ENCODE peak calls at places on chromosome 16, in six cellular contexts. V, I, C, P, J and O are unnamed samples.

GRCh38 chr16:10039220-10040096 is 142.8 kb downstream of the GRIN2A start:
- DNase-seq in V (peak), I (no peak), C (no peak), P (peak), J (peak), O (peak)

GRCh38 chr16:88303890-88304819 is 78.6 kb upstream of the ZNF469 start:
- DNase-seq in V (peak), I (no peak), C (peak), P (no peak), J (no peak), O (peak)

GRCh38 chr16:11632455-11632921 is 35.8 kb upstream of the SNN start:
- DNase-seq in V (peak), I (no peak), C (peak), P (peak), J (no peak), O (peak)

GRCh38 chr16:58377932-58378331 is 14.3 kb upstream of the GINS3 start:
- DNase-seq in V (no peak), I (no peak), C (no peak), P (no peak), J (no peak), O (no peak)

GRCh38 chr16:67443299-67443698 is 12.4 kb downstream of the HSD11B2 start:
- DNase-seq in V (no peak), I (no peak), C (no peak), P (no peak), J (no peak), O (no peak)

GRCh38 chr16:1773703-1774455 is 945 bp upstream of the MRPS34 start:
- DNase-seq in V (peak), I (no peak), C (peak), P (no peak), J (no peak), O (no peak)

GRCh38 chr16:26860506-26860905 is 206.2 kb upstream of the C16orf82 start:
- DNase-seq in V (no peak), I (no peak), C (no peak), P (no peak), J (no peak), O (no peak)

GRCh38 chr16:11052080-11052808 is 107.9 kb downstream of the CLEC16A start:
- DNase-seq in V (no peak), I (no peak), C (no peak), P (no peak), J (no peak), O (no peak)

GRCh38 chr16:84559311-84559932 is 55.0 kb upstream of the MEAK7 start:
- DNase-seq in V (no peak), I (no peak), C (no peak), P (no peak), J (peak), O (peak)

GRCh38 chr16:67847064-67847861 is at the start of gene CENPT:
- DNase-seq in V (peak), I (no peak), C (peak), P (no peak), J (no peak), O (peak)

GRCh38 chr16:58264961-58265479 is 29.8 kb downstream of the PRSS54 start:
- DNase-seq in V (peak), I (no peak), C (peak), P (no peak), J (no peak), O (peak)

GRCh38 chr16:11219188-11219587 is 36.8 kb downstream of the SOCS1 start:
- DNase-seq in V (no peak), I (no peak), C (no peak), P (no peak), J (no peak), O (no peak)

GRCh38 chr16:21100447-21100846 is 50.2 kb downstream of the DNAH3 start:
- DNase-seq in V (peak), I (no peak), C (peak), P (no peak), J (no peak), O (no peak)

DNA sequence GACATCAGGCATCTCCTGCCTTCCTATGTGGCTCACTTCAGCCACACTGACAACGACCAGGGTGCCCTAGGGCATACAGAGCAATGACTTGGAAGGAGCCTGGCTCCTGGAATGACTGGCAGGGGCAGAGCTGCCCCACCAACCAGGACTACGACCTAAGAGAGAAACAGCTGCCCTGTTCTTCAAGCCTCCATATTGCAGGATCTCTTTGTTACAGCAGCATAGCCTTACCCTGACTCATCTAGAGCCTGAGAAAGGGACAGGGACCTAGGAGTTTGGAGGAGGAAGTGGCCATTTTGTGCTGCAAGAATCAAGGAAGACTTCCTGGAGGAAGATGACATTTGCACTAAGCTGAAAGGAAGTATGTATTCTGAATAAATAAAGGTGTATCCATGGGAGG is 49.6 kb downstream of the GSG1L start:
- DNase-seq in V (no peak), I (no peak), C (no peak), P (no peak), J (no peak), O (no peak)
- H3K14ac ChIP-seq in V (no peak), I (no peak), C (no peak), P (no peak), J (no peak), O (no peak)

GRCh38 chr16:14510581-14510938 is 119.5 kb downstream of the PARN start:
- DNase-seq in V (no peak), I (no peak), C (no peak), P (no peak), J (no peak), O (no peak)
- H3K14ac ChIP-seq in V (no peak), I (no peak), C (peak), P (no peak), J (no peak), O (no peak)

DNA sequence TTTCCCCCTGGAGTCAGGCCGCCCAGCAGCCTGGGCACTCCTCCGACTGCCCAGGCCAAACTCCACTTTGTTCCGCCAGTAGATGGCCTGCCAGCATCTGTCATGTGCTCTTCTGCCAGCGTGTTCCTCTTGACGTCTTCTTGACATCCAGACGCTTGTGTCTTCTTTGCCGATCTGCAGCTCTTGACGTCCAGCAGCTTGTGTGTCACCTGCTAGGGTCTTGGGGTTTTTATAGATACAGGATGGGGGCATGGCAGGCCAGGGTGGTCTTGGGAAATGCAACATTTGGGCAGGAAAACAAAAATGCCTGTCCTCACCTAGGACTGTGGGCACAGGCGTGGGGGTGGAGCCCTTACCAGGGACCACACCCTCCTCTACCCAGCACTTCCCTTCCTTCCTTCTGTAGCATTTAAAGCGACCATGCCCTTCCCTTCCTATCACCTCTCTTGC is 88.7 kb downstream of the BMERB1 start:
- DNase-seq in V (no peak), I (no peak), C (no peak), P (no peak), J (no peak), O (peak)
- H3K14ac ChIP-seq in V (no peak), I (no peak), C (no peak), P (no peak), J (no peak), O (no peak)

DNA sequence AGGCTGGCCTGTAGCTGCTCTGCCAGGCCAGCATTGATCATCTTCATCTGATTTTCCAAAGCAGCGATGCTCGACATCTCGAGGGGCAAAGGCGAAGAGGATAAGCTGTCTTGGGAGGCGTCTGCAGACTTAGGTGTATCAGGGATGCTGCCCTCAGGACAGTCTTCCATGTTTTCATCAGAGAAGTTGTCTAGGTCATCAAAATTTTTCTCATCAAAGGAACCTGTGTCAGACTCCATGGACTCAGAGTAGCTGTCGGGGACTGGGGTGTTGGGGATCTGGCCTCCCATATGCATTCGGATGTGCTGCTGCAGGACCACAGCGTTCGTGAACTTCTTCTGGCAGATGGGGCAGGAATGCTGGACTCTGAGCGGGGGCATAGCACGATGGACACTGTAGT is 11.5 kb downstream of the SALL1 start:
- DNase-seq in V (no peak), I (no peak), C (no peak), P (no peak), J (no peak), O (no peak)
- H3K14ac ChIP-seq in V (no peak), I (no peak), C (no peak), P (no peak), J (no peak), O (no peak)

GRCh38 chr16:50311891-50312501 is 45.6 kb downstream of the ADCY7 start:
- DNase-seq in V (no peak), I (no peak), C (no peak), P (no peak), J (no peak), O (no peak)

GRCh38 chr16:50309156-50309526 is 42.8 kb downstream of the ADCY7 start:
- DNase-seq in V (no peak), I (no peak), C (no peak), P (no peak), J (no peak), O (no peak)

GRCh38 chr16:50309527-50310307 is 43.4 kb downstream of the ADCY7 start:
- DNase-seq in V (no peak), I (no peak), C (no peak), P (no peak), J (no peak), O (no peak)

GRCh38 chr16:50311134-50311528 is 44.8 kb downstream of the ADCY7 start:
- DNase-seq in V (no peak), I (no peak), C (no peak), P (no peak), J (no peak), O (no peak)

DNA sequence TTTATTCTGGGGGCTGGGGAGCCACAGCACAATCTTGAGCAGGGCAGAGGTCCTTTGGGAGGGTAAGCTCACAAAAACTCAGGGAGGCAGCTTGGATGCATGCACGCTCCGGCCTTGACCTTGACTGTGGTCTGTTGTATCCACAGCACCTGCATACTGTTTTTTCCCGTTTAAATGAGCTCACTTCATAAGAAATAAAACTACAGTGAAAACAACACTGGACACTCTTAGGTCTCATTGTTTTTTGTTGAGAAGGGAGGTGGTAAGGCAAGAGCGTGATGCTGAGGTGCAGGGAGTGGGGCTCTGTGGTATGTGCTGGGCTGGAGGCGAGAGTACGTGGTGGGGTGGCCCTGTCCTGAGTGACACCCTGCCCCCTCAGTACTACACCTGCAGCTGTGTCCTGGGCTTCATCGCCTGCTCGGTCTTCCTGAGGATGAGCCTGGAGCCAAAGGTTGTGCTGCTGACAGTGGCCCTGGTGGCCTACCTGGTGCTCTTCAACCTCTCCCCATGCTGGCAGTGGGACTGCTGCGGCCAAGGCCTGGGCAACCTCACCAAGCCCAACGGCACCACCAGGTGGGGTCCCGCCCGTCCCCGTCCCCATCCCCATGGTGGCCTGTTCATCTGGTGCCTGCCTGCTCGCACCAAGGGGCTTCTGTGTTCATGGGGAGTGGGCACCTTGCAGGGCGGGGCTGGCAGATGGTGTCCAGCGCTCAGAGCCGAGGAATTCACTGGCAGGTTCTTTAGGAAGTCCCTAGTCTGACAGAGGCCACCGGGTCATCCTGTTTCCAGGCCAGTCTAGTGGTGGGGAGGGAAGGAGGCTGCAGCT is 44.2 kb downstream of the ADCY7 start:
- DNase-seq in V (no peak), I (no peak), C (no peak), P (no peak), J (peak), O (no peak)
- H3K14ac ChIP-seq in V (no peak), I (no peak), C (no peak), P (no peak), J (no peak), O (no peak)

GRCh38 chr16:86243123-86243473 is 267.2 kb upstream of the FOXF1 start:
- DNase-seq in V (no peak), I (no peak), C (no peak), P (no peak), J (no peak), O (no peak)

GRCh38 chr16:86240716-86241363 is 269.5 kb upstream of the FOXF1 start:
- DNase-seq in V (peak), I (no peak), C (no peak), P (no peak), J (no peak), O (no peak)

GRCh38 chr16:86243571-86244154 is 266.7 kb upstream of the FOXF1 start:
- DNase-seq in V (no peak), I (no peak), C (no peak), P (no peak), J (no peak), O (no peak)

GRCh38 chr16:86242244-86243122 is 267.8 kb upstream of the FOXF1 start:
- DNase-seq in V (no peak), I (no peak), C (no peak), P (no peak), J (no peak), O (no peak)

GRCh38 chr16:86241681-86242080 is 268.6 kb upstream of the FOXF1 start:
- DNase-seq in V (no peak), I (no peak), C (no peak), P (no peak), J (no peak), O (no peak)
- H3K14ac ChIP-seq in V (no peak), I (no peak), C (peak), P (no peak), J (no peak), O (no peak)